ENCODE peak calls at places on chromosome 6, in eight cellular contexts. D, B, K, I, Y, T, O and X are unnamed samples.
A peak's percentile ranks its signal among the peaks of the same experiment; 100 is the strongest.

GRCh38 chr6:12601881-12602280 is 114.7 kb upstream of the PHACTR1 start:
- DNase-seq in D (no peak), B (no peak), K (no peak), I (no peak), Y (no peak), T (no peak), O (no peak), X (no peak)

GRCh38 chr6:28765978-28766351 is 157.8 kb downstream of the TRIM27 start:
- DNase-seq in D (no peak), B (no peak), K (no peak), I (no peak), Y (no peak), T (no peak), O (peak; percentile 68), X (no peak)

GRCh38 chr6:30530013-30530412 is 26.3 kb downstream of the GNL1 start:
- DNase-seq in D (no peak), B (no peak), K (no peak), I (no peak), Y (no peak), T (no peak), O (no peak), X (no peak)

GRCh38 chr6:105192707-105193465 is 13.1 kb upstream of the POPDC3 start:
- DNase-seq in D (no peak), B (no peak), K (no peak), I (no peak), Y (no peak), T (no peak), O (no peak), X (no peak)

GRCh38 chr6:127342296-127342945 is 988 bp downstream of the ECHDC1 start:
- DNase-seq in D (no peak), B (no peak), K (peak; percentile 38), I (peak; percentile 14), Y (no peak), T (no peak), O (peak; percentile 67), X (no peak)

GRCh38 chr6:20978176-20978614 is 443.9 kb downstream of the CDKAL1 start:
- DNase-seq in D (no peak), B (no peak), K (no peak), I (no peak), Y (no peak), T (no peak), O (no peak), X (no peak)

GRCh38 chr6:79257381-79258205 is 23.1 kb upstream of the HMGN3 start:
- DNase-seq in D (no peak), B (peak; percentile 41), K (no peak), I (no peak), Y (no peak), T (peak; percentile 73), O (no peak), X (no peak)

GRCh38 chr6:1371933-1372332 is 17.4 kb upstream of the FOXF2 start:
- DNase-seq in D (no peak), B (no peak), K (no peak), I (no peak), Y (no peak), T (no peak), O (no peak), X (no peak)

GRCh38 chr6:127484207-127484858 is 25.1 kb upstream of the KIAA0408 start:
- DNase-seq in D (no peak), B (no peak), K (no peak), I (no peak), Y (peak; percentile 24), T (no peak), O (no peak), X (no peak)

GRCh38 chr6:39203804-39204495 is 25.3 kb downstream of the KCNK5 start:
- DNase-seq in D (no peak), B (no peak), K (peak; percentile 95), I (no peak), Y (no peak), T (no peak), O (peak; percentile 67), X (no peak)

GRCh38 chr6:41805830-41806774 is 18.6 kb downstream of the TOMM6 start:
- DNase-seq in D (no peak), B (no peak), K (no peak), I (no peak), Y (no peak), T (no peak), O (no peak), X (no peak)

GRCh38 chr6:106522557-106522956 is 106.7 kb downstream of the RTN4IP1 start:
- DNase-seq in D (no peak), B (no peak), K (no peak), I (no peak), Y (no peak), T (no peak), O (no peak), X (no peak)

GRCh38 chr6:131379951-131380350 is 193.1 kb upstream of the ARG1 start:
- DNase-seq in D (no peak), B (no peak), K (no peak), I (no peak), Y (no peak), T (no peak), O (no peak), X (no peak)

DNA sequence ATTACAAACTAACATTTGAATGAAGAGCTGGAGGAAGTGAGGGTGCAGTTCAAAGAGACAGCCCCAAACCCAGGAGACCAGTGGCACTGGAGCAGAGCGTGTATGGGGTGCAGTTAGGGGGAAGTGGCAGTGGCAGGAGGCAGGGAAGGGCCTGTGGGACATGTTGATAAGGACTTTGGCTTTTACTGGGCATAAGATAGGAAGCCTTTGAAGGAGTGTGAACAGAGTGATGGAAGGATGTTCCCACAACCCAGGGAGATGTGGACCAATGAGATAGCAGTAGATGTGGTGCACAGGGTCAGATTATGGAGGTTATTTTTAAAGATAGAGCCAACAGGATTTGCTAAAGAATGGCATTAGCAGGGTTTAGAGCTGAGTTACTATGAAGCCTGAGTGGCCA is 56.4 kb downstream of the AIG1 start:
- DNase-seq in D (no peak), B (no peak), K (no peak), I (no peak), Y (no peak), T (no peak), O (no peak), X (no peak)
- H3K4me1 ChIP-seq in D (no peaks in the 10 kb centered on the region), B (no peaks in the 10 kb centered on the region), K (peaks cover 9% of the 10 kb centered on the region), I (no peaks in the 10 kb centered on the region), Y (no peaks in the 10 kb centered on the region), T (no peaks in the 10 kb centered on the region), O (no peaks in the 10 kb centered on the region), X (no peaks in the 10 kb centered on the region)

DNA sequence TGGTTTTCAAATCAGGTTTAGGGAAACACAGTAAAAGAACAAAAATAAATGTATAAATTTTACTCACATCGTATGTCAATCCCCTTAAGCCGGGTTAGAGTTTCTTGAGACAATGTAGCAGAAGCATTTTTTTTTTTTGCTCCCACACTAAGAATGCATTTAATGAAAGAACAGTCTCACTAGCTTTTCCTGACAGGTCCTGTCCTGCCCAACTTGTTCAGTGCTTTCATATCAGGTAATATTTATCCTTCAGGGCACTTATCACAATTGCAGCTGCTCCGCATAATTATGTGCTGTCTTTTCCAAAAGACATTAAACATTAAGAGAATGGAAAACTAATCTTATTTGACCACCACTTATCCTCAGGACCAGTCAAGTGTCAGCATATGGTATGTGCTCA is 632.0 kb downstream of the HTR1B start:
- DNase-seq in D (no peak), B (no peak), K (no peak), I (no peak), Y (no peak), T (no peak), O (no peak), X (no peak)
- H3K36me3 ChIP-seq in D (no peaks in the 10 kb centered on the region), B (no peaks in the 10 kb centered on the region), K (no peaks in the 10 kb centered on the region), I (no peaks in the 10 kb centered on the region), Y (no peaks in the 10 kb centered on the region), T (no peaks in the 10 kb centered on the region), O (no peaks in the 10 kb centered on the region), X (no peaks in the 10 kb centered on the region)

DNA sequence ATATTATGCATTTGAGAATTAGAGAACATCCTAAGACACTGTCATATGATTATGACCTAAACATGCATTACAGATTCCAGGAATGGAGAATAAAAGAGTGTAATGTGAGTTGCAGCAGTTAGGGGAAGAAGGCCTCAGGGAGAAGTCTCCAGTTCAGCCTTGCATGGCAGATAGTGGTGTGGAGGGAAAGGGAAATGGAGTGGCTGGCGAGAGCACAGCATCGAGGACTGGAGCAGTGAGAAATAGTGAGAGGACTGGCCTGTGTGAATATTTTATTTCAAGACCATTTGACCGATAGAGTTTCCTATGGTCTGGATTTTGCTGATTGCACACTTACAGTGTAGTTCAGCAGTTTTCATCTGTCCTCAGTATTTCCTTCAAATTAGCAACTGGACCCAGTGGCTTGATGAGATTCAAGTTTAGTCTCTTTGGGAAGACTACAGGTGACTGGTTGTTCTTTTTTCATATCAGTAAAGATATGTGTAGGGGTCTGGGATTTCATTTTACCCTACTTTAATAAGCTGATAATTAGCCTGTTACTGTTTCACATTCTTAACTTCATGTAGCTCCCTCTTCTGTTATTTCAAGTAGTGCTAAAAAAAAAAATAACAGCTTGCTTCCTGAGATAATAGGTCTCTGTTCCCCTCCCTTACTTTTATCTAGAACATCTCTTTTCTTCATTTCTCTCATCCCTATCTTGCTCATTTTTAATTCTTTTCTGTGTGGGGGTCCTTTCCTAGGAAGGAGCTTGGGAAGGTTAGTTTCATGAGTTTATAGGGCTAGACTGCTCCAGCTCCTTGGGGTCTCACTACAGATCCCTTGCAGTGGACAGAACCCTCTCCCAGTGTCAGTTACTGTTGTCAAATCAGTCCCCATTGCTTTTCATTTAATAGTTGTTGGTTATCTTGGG is 27.9 kb downstream of the BLTP3A start:
- DNase-seq in D (no peak), B (no peak), K (no peak), I (no peak), Y (no peak), T (no peak), O (no peak), X (no peak)
- H3K4me1 ChIP-seq in D (no peaks in the 10 kb centered on the region), B (no peaks in the 10 kb centered on the region), K (no peaks in the 10 kb centered on the region), I (peaks cover 2% of the 10 kb centered on the region), Y (no peaks in the 10 kb centered on the region), T (no peaks in the 10 kb centered on the region), O (no peaks in the 10 kb centered on the region), X (no peaks in the 10 kb centered on the region)

DNA sequence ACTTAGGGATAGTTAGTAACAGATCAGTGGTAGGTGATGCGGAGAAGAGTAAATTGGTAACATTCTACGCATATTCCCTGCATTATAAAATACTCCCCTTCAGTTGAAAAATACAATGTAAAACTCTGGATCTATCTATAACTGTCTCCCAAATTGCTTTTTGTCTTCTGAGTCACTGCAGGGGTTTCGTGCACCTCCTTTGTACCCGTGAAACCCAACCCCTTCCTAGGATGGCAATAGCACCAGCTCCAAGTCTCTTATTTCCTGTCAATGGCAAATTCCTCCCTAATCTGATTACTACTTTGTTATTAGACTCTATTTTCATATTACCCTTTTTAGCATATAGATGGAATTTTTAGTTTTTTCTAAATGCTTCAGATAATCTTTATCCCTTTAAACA is 20.6 kb upstream of the STMND1 start:
- DNase-seq in D (no peak), B (no peak), K (no peak), I (no peak), Y (no peak), T (no peak), O (no peak), X (no peak)
- H3K36me3 ChIP-seq in D (no peaks in the 10 kb centered on the region), B (no peaks in the 10 kb centered on the region), K (no peaks in the 10 kb centered on the region), I (no peaks in the 10 kb centered on the region), Y (no peaks in the 10 kb centered on the region), T (no peaks in the 10 kb centered on the region), O (no peaks in the 10 kb centered on the region), X (no peaks in the 10 kb centered on the region)